ENCODE peak calls at places on chromosomes 12 and 14, in ten cellular contexts. One of them, this sample, is unnamed.

GRCh38 chr14:23937121-23937692 is 16.4 kb upstream of the DHRS4 start:
- DNase-seq in stomach: no peak
- DNase-seq in NCI-H2081: no peak
- DNase-seq in NCI-H1436: no peak
- DNase-seq in nephron progenitor cell: no peak
- DNase-seq in cardiac fibroblast: no peak
- DNase-seq in activated CD8-positive, alpha-beta memory T cell treated with anti-CD3 and anti-CD28 coated beads, Interleukin-2, amount 50 U/mL, for 48 hours: no peak
- DNase-seq in MCF 10A: no peak
- DNase-seq in non-pigmented ciliary epithelial cell: no peak
- DNase-seq in heart right ventricle: no peak
- DNase-seq in this sample: no peak

GRCh38 chr12:65100140-65100539 is 21.0 kb downstream of the WIF1 start:
- DNase-seq in nephron progenitor cell: no peak
- DNase-seq in NCI-H2081: no peak
- DNase-seq in heart right ventricle: no peak
- DNase-seq in cardiac fibroblast: peak
- DNase-seq in non-pigmented ciliary epithelial cell: no peak
- DNase-seq in MCF 10A: peak
- DNase-seq in stomach: no peak
- DNase-seq in activated CD8-positive, alpha-beta memory T cell treated with anti-CD3 and anti-CD28 coated beads, Interleukin-2, amount 50 U/mL, for 48 hours: no peak
- DNase-seq in NCI-H1436: no peak
- DNase-seq in this sample: peak

GRCh38 chr14:33010495-33010894 is 71.8 kb downstream of the NPAS3 start:
- DNase-seq in heart right ventricle: no peak
- DNase-seq in non-pigmented ciliary epithelial cell: no peak
- DNase-seq in nephron progenitor cell: no peak
- DNase-seq in activated CD8-positive, alpha-beta memory T cell treated with anti-CD3 and anti-CD28 coated beads, Interleukin-2, amount 50 U/mL, for 48 hours: no peak
- DNase-seq in cardiac fibroblast: no peak
- DNase-seq in stomach: no peak
- DNase-seq in NCI-H1436: no peak
- DNase-seq in MCF 10A: no peak
- DNase-seq in NCI-H2081: no peak
- DNase-seq in this sample: no peak

GRCh38 chr14:90381011-90381790 is 15.6 kb upstream of the CALM1 start:
- DNase-seq in MCF 10A: no peak
- DNase-seq in nephron progenitor cell: no peak
- DNase-seq in activated CD8-positive, alpha-beta memory T cell treated with anti-CD3 and anti-CD28 coated beads, Interleukin-2, amount 50 U/mL, for 48 hours: no peak
- DNase-seq in non-pigmented ciliary epithelial cell: no peak
- DNase-seq in NCI-H2081: peak
- DNase-seq in cardiac fibroblast: no peak
- DNase-seq in heart right ventricle: peak
- DNase-seq in NCI-H1436: no peak
- DNase-seq in stomach: peak
- DNase-seq in this sample: no peak

GRCh38 chr12:71449373-71450070 is 9.9 kb downstream of the LGR5 start:
- DNase-seq in heart right ventricle: no peak
- DNase-seq in activated CD8-positive, alpha-beta memory T cell treated with anti-CD3 and anti-CD28 coated beads, Interleukin-2, amount 50 U/mL, for 48 hours: no peak
- DNase-seq in stomach: no peak
- DNase-seq in NCI-H1436: peak
- DNase-seq in nephron progenitor cell: no peak
- DNase-seq in cardiac fibroblast: no peak
- DNase-seq in NCI-H2081: no peak
- DNase-seq in MCF 10A: no peak
- DNase-seq in non-pigmented ciliary epithelial cell: no peak
- DNase-seq in this sample: no peak

GRCh38 chr14:47976139-47976538 is 300.7 kb upstream of the MDGA2 start:
- DNase-seq in cardiac fibroblast: no peak
- DNase-seq in activated CD8-positive, alpha-beta memory T cell treated with anti-CD3 and anti-CD28 coated beads, Interleukin-2, amount 50 U/mL, for 48 hours: no peak
- DNase-seq in nephron progenitor cell: no peak
- DNase-seq in heart right ventricle: no peak
- DNase-seq in non-pigmented ciliary epithelial cell: no peak
- DNase-seq in MCF 10A: no peak
- DNase-seq in stomach: no peak
- DNase-seq in NCI-H2081: no peak
- DNase-seq in NCI-H1436: no peak
- DNase-seq in this sample: no peak

GRCh38 chr12:68915055-68915454 is 17.9 kb downstream of the CPM start:
- DNase-seq in heart right ventricle: no peak
- DNase-seq in cardiac fibroblast: peak
- DNase-seq in nephron progenitor cell: no peak
- DNase-seq in NCI-H2081: no peak
- DNase-seq in MCF 10A: peak
- DNase-seq in NCI-H1436: no peak
- DNase-seq in stomach: no peak
- DNase-seq in non-pigmented ciliary epithelial cell: peak
- DNase-seq in activated CD8-positive, alpha-beta memory T cell treated with anti-CD3 and anti-CD28 coated beads, Interleukin-2, amount 50 U/mL, for 48 hours: no peak
- DNase-seq in this sample: no peak

GRCh38 chr12:86671001-86671400 is 414.8 kb upstream of the MGAT4C start:
- DNase-seq in stomach: no peak
- DNase-seq in cardiac fibroblast: no peak
- DNase-seq in NCI-H1436: no peak
- DNase-seq in activated CD8-positive, alpha-beta memory T cell treated with anti-CD3 and anti-CD28 coated beads, Interleukin-2, amount 50 U/mL, for 48 hours: no peak
- DNase-seq in NCI-H2081: no peak
- DNase-seq in nephron progenitor cell: no peak
- DNase-seq in MCF 10A: no peak
- DNase-seq in heart right ventricle: no peak
- DNase-seq in non-pigmented ciliary epithelial cell: no peak
- DNase-seq in this sample: no peak

GRCh38 chr12:3436496-3437060 is 54.4 kb upstream of the PRMT8 start:
- DNase-seq in NCI-H1436: no peak
- DNase-seq in cardiac fibroblast: no peak
- DNase-seq in nephron progenitor cell: no peak
- DNase-seq in NCI-H2081: peak
- DNase-seq in stomach: peak
- DNase-seq in activated CD8-positive, alpha-beta memory T cell treated with anti-CD3 and anti-CD28 coated beads, Interleukin-2, amount 50 U/mL, for 48 hours: no peak
- DNase-seq in heart right ventricle: no peak
- DNase-seq in MCF 10A: no peak
- DNase-seq in non-pigmented ciliary epithelial cell: no peak
- DNase-seq in this sample: no peak

GRCh38 chr12:6230321-6231110 is 30.3 kb downstream of the CD9 start:
- DNase-seq in nephron progenitor cell: no peak
- DNase-seq in stomach: peak
- DNase-seq in MCF 10A: peak
- DNase-seq in cardiac fibroblast: peak
- DNase-seq in NCI-H2081: no peak
- DNase-seq in non-pigmented ciliary epithelial cell: no peak
- DNase-seq in NCI-H1436: no peak
- DNase-seq in heart right ventricle: no peak
- DNase-seq in activated CD8-positive, alpha-beta memory T cell treated with anti-CD3 and anti-CD28 coated beads, Interleukin-2, amount 50 U/mL, for 48 hours: peak
- DNase-seq in this sample: no peak

GRCh38 chr12:14605401-14605989 is 37.8 kb upstream of the PLBD1 start:
- DNase-seq in cardiac fibroblast: no peak
- DNase-seq in NCI-H1436: no peak
- DNase-seq in stomach: no peak
- DNase-seq in MCF 10A: peak
- DNase-seq in nephron progenitor cell: no peak
- DNase-seq in non-pigmented ciliary epithelial cell: no peak
- DNase-seq in NCI-H2081: no peak
- DNase-seq in activated CD8-positive, alpha-beta memory T cell treated with anti-CD3 and anti-CD28 coated beads, Interleukin-2, amount 50 U/mL, for 48 hours: no peak
- DNase-seq in heart right ventricle: no peak
- DNase-seq in this sample: no peak

GRCh38 chr12:14442221-14442881 is 76.9 kb downstream of the ATF7IP start:
- DNase-seq in cardiac fibroblast: peak
- DNase-seq in NCI-H2081: no peak
- DNase-seq in stomach: no peak
- DNase-seq in nephron progenitor cell: no peak
- DNase-seq in activated CD8-positive, alpha-beta memory T cell treated with anti-CD3 and anti-CD28 coated beads, Interleukin-2, amount 50 U/mL, for 48 hours: no peak
- DNase-seq in heart right ventricle: no peak
- DNase-seq in MCF 10A: peak
- DNase-seq in non-pigmented ciliary epithelial cell: no peak
- DNase-seq in NCI-H1436: no peak
- DNase-seq in this sample: no peak

GRCh38 chr12:83823386-83824045 is 1089.1 kb downstream of the SLC6A15 start:
- DNase-seq in heart right ventricle: peak
- DNase-seq in activated CD8-positive, alpha-beta memory T cell treated with anti-CD3 and anti-CD28 coated beads, Interleukin-2, amount 50 U/mL, for 48 hours: peak
- DNase-seq in stomach: peak
- DNase-seq in NCI-H1436: no peak
- DNase-seq in nephron progenitor cell: peak
- DNase-seq in non-pigmented ciliary epithelial cell: no peak
- DNase-seq in MCF 10A: peak
- DNase-seq in NCI-H2081: peak
- DNase-seq in cardiac fibroblast: peak
- DNase-seq in this sample: peak

This sample was measured in H7.